ENCODE peak calls at places on chromosomes 7 and 10, in four cellular contexts. Z is PC-3, R is putamen, X is spleen. K is an unnamed sample.

GRCh38 chr7:51732066-51732465 is 415.5 kb upstream of the COBL start:
- DNase-seq in R (peak), X (no peak), Z (no peak), K (peak)

GRCh38 chr10:48447356-48448215 is 141.1 kb downstream of the MAPK8 start:
- DNase-seq in X (peak), Z (no peak), R (no peak), K (no peak)

GRCh38 chr7:38463277-38464224 is 167.6 kb downstream of the AMPH start:
- DNase-seq in Z (peak), R (no peak), X (peak), K (peak)

GRCh38 chr10:17548162-17548561 is 69.0 kb downstream of the HACD1 start:
- DNase-seq in X (no peak), R (no peak), Z (no peak), K (no peak)

GRCh38 chr7:41696323-41696916 is 6.5 kb downstream of the INHBA start:
- DNase-seq in Z (peak), X (peak), R (peak), K (peak)

GRCh38 chr7:35619863-35620262 is 75.1 kb downstream of the HERPUD2 start:
- DNase-seq in X (no peak), R (no peak), Z (no peak), K (no peak)

GRCh38 chr7:1713502-1714484 is 43.7 kb downstream of the ELFN1 start:
- DNase-seq in R (no peak), X (peak), Z (no peak), K (no peak)

GRCh38 chr7:16114633-16115032 is 306.7 kb downstream of the CRPPA start:
- DNase-seq in Z (peak), X (no peak), R (no peak), K (no peak)

GRCh38 chr7:27300401-27300800 is 57.8 kb downstream of the EVX1 start:
- DNase-seq in R (no peak), Z (peak), X (no peak), K (no peak)

GRCh38 chr10:110777661-110778060 is 94.1 kb upstream of the PDCD4 start:
- DNase-seq in R (no peak), Z (no peak), X (no peak), K (no peak)

GRCh38 chr10:103491729-103492364 is 1.7 kb upstream of the NEURL1 start:
- DNase-seq in R (no peak), Z (peak), X (no peak), K (no peak)

GRCh38 chr10:129877773-129878371 is 86.2 kb downstream of the EBF3 start:
- DNase-seq in R (no peak), X (no peak), Z (peak), K (no peak)

GRCh38 chr10:33385016-33385415 is 50.5 kb upstream of the NRP1 start:
- DNase-seq in Z (no peak), X (no peak), R (no peak), K (no peak)

GRCh38 chr7:55044318-55044717 is 25.5 kb downstream of the EGFR start:
- DNase-seq in X (no peak), R (no peak), Z (no peak), K (no peak)

GRCh38 chr7:133391220-133391619 is 138.3 kb downstream of the EXOC4 start:
- DNase-seq in X (no peak), Z (no peak), R (peak), K (no peak)

GRCh38 chr7:151782598-151783448 is 94.1 kb downstream of the PRKAG2 start:
- DNase-seq in Z (peak), R (peak), X (peak), K (peak)

GRCh38 chr10:48199580-48200377 is 74.7 kb downstream of the FRMPD2 start:
- DNase-seq in Z (no peak), R (no peak), X (no peak), K (no peak)

GRCh38 chr7:111855842-111856227 is 293.5 kb upstream of the IMMP2L start:
- DNase-seq in X (no peak), R (no peak), Z (peak), K (peak)

GRCh38 chr10:89695307-89695706 is 6.1 kb upstream of the KIF20B start:
- DNase-seq in Z (no peak), X (no peak), R (no peak), K (no peak)

GRCh38 chr7:70014472-70015232 is 416.4 kb downstream of the AUTS2 start:
- DNase-seq in R (no peak), X (no peak), Z (no peak), K (no peak)

GRCh38 chr7:148701414-148701813 is 2.7 kb downstream of the CUL1 start:
- DNase-seq in R (no peak), Z (no peak), X (no peak), K (no peak)

GRCh38 chr7:156791241-156791640 is 101.7 kb downstream of the LMBR1 start:
- DNase-seq in X (no peak), R (no peak), Z (no peak), K (no peak)

GRCh38 chr7:141218941-141219340 is 145.1 kb downstream of the TMEM178B start:
- DNase-seq in X (no peak), R (no peak), Z (no peak), K (no peak)

GRCh38 chr7:128197586-128197985 is 43.5 kb upstream of the LEP start:
- DNase-seq in X (no peak), R (no peak), Z (no peak), K (no peak)

K was measured in globus pallidus.